ENCODE peak calls at places on chromosomes 16 and 17, in nine cellular contexts. One of them, this sample, is unnamed.
A peak's percentile ranks its signal among the peaks of the same experiment; 100 is the strongest.

GRCh38 chr17:39236981-39237441 is 11.3 kb upstream of the STAC2 start:
- DNase-seq in dorsolateral prefrontal cortex: no peak
- DNase-seq in ascending aorta: peak; percentile 56
- DNase-seq in fibroblast of lung: no peak
- DNase-seq in H1: no peak
- DNase-seq in gastrocnemius medialis: no peak
- DNase-seq in DND-41: no peak
- DNase-seq in HL-60: no peak
- DNase-seq in CD4-positive, alpha-beta T cell: no peak
- DNase-seq in this sample: no peak

GRCh38 chr16:30585022-30585399 is 486 bp downstream of the ZNF785 start:
- DNase-seq in gastrocnemius medialis: no peak
- DNase-seq in CD4-positive, alpha-beta T cell: no peak
- DNase-seq in dorsolateral prefrontal cortex: no peak
- DNase-seq in HL-60: no peak
- DNase-seq in H1: no peak
- DNase-seq in DND-41: peak; percentile 65
- DNase-seq in ascending aorta: no peak
- DNase-seq in fibroblast of lung: peak; percentile 14
- DNase-seq in this sample: no peak

GRCh38 chr16:67263201-67263600 is 14.4 kb downstream of the SLC9A5 start:
- DNase-seq in gastrocnemius medialis: no peak
- DNase-seq in DND-41: no peak
- DNase-seq in dorsolateral prefrontal cortex: no peak
- DNase-seq in H1: no peak
- DNase-seq in fibroblast of lung: no peak
- DNase-seq in HL-60: no peak
- DNase-seq in ascending aorta: no peak
- DNase-seq in CD4-positive, alpha-beta T cell: no peak
- DNase-seq in this sample: no peak

GRCh38 chr17:77959926-77960521 is 1.5 kb downstream of the TNRC6C start:
- DNase-seq in CD4-positive, alpha-beta T cell: peak; percentile 39
- DNase-seq in DND-41: peak; percentile 44
- DNase-seq in ascending aorta: no peak
- DNase-seq in gastrocnemius medialis: no peak
- DNase-seq in H1: no peak
- DNase-seq in HL-60: no peak
- DNase-seq in fibroblast of lung: peak; percentile 47
- DNase-seq in dorsolateral prefrontal cortex: no peak
- DNase-seq in this sample: no peak

GRCh38 chr16:17691621-17692231 is 221.0 kb upstream of the XYLT1 start:
- DNase-seq in dorsolateral prefrontal cortex: no peak
- DNase-seq in fibroblast of lung: no peak
- DNase-seq in HL-60: no peak
- DNase-seq in DND-41: no peak
- DNase-seq in H1: no peak
- DNase-seq in CD4-positive, alpha-beta T cell: no peak
- DNase-seq in gastrocnemius medialis: no peak
- DNase-seq in ascending aorta: no peak
- DNase-seq in this sample: no peak

GRCh38 chr17:40903129-40903847 is 18.2 kb upstream of the KRT20 start:
- DNase-seq in dorsolateral prefrontal cortex: no peak
- DNase-seq in fibroblast of lung: peak; percentile 10
- DNase-seq in DND-41: no peak
- DNase-seq in CD4-positive, alpha-beta T cell: no peak
- DNase-seq in H1: no peak
- DNase-seq in ascending aorta: no peak
- DNase-seq in gastrocnemius medialis: no peak
- DNase-seq in HL-60: peak; percentile 18
- DNase-seq in this sample: no peak

GRCh38 chr16:71969353-71969752 is 30.8 kb downstream of the PKD1L3 start:
- DNase-seq in DND-41: no peak
- DNase-seq in HL-60: no peak
- DNase-seq in CD4-positive, alpha-beta T cell: no peak
- DNase-seq in ascending aorta: no peak
- DNase-seq in fibroblast of lung: no peak
- DNase-seq in dorsolateral prefrontal cortex: no peak
- DNase-seq in gastrocnemius medialis: no peak
- DNase-seq in H1: no peak
- DNase-seq in this sample: no peak

GRCh38 chr16:3282103-3282746 is 1.1 kb upstream of the ZNF263 start:
- DNase-seq in gastrocnemius medialis: no peak
- DNase-seq in HL-60: no peak
- DNase-seq in H1: no peak
- DNase-seq in fibroblast of lung: no peak
- DNase-seq in dorsolateral prefrontal cortex: no peak
- DNase-seq in CD4-positive, alpha-beta T cell: no peak
- DNase-seq in DND-41: no peak
- DNase-seq in ascending aorta: no peak
- DNase-seq in this sample: no peak

GRCh38 chr17:40520991-40521453 is 19.6 kb upstream of the TNS4 start:
- DNase-seq in H1: no peak
- DNase-seq in CD4-positive, alpha-beta T cell: no peak
- DNase-seq in DND-41: no peak
- DNase-seq in HL-60: no peak
- DNase-seq in gastrocnemius medialis: peak; percentile 7
- DNase-seq in fibroblast of lung: no peak
- DNase-seq in ascending aorta: no peak
- DNase-seq in dorsolateral prefrontal cortex: no peak
- DNase-seq in this sample: no peak

GRCh38 chr17:77974396-77974795 is 15.9 kb downstream of the TNRC6C start:
- DNase-seq in H1: no peak
- DNase-seq in CD4-positive, alpha-beta T cell: no peak
- DNase-seq in DND-41: no peak
- DNase-seq in HL-60: no peak
- DNase-seq in gastrocnemius medialis: no peak
- DNase-seq in dorsolateral prefrontal cortex: no peak
- DNase-seq in fibroblast of lung: no peak
- DNase-seq in ascending aorta: no peak
- DNase-seq in this sample: no peak

GRCh38 chr16:2226918-2227317 is 3.5 kb downstream of the E4F1 start:
- DNase-seq in HL-60: no peak
- DNase-seq in gastrocnemius medialis: no peak
- DNase-seq in DND-41: no peak
- DNase-seq in fibroblast of lung: no peak
- DNase-seq in dorsolateral prefrontal cortex: no peak
- DNase-seq in H1: no peak
- DNase-seq in ascending aorta: no peak
- DNase-seq in CD4-positive, alpha-beta T cell: no peak
- DNase-seq in this sample: no peak

GRCh38 chr17:65072577-65073178 is 16.1 kb upstream of the GNA13 start:
- DNase-seq in gastrocnemius medialis: no peak
- DNase-seq in HL-60: no peak
- DNase-seq in ascending aorta: no peak
- DNase-seq in fibroblast of lung: no peak
- DNase-seq in DND-41: no peak
- DNase-seq in H1: no peak
- DNase-seq in dorsolateral prefrontal cortex: no peak
- DNase-seq in CD4-positive, alpha-beta T cell: no peak
- DNase-seq in this sample: no peak

GRCh38 chr16:58422809-58423208 is 30.5 kb downstream of the GINS3 start:
- DNase-seq in HL-60: no peak
- DNase-seq in H1: no peak
- DNase-seq in CD4-positive, alpha-beta T cell: no peak
- DNase-seq in DND-41: no peak
- DNase-seq in dorsolateral prefrontal cortex: no peak
- DNase-seq in fibroblast of lung: no peak
- DNase-seq in ascending aorta: no peak
- DNase-seq in gastrocnemius medialis: no peak
- DNase-seq in this sample: no peak
- H3K27ac ChIP-seq in HL-60: no peak overlapping the region
- H3K27ac ChIP-seq in H1: no peak overlapping the region
- H3K27ac ChIP-seq in CD4-positive, alpha-beta T cell: no peak overlapping the region
- H3K27ac ChIP-seq in DND-41: no peak overlapping the region
- H3K27ac ChIP-seq in dorsolateral prefrontal cortex: no peak overlapping the region
- H3K27ac ChIP-seq in fibroblast of lung: no peak overlapping the region
- H3K27ac ChIP-seq in ascending aorta: no peak overlapping the region
- H3K27ac ChIP-seq in gastrocnemius medialis: no peak overlapping the region
- H3K27ac ChIP-seq in this sample: no peak overlapping the region

DNA sequence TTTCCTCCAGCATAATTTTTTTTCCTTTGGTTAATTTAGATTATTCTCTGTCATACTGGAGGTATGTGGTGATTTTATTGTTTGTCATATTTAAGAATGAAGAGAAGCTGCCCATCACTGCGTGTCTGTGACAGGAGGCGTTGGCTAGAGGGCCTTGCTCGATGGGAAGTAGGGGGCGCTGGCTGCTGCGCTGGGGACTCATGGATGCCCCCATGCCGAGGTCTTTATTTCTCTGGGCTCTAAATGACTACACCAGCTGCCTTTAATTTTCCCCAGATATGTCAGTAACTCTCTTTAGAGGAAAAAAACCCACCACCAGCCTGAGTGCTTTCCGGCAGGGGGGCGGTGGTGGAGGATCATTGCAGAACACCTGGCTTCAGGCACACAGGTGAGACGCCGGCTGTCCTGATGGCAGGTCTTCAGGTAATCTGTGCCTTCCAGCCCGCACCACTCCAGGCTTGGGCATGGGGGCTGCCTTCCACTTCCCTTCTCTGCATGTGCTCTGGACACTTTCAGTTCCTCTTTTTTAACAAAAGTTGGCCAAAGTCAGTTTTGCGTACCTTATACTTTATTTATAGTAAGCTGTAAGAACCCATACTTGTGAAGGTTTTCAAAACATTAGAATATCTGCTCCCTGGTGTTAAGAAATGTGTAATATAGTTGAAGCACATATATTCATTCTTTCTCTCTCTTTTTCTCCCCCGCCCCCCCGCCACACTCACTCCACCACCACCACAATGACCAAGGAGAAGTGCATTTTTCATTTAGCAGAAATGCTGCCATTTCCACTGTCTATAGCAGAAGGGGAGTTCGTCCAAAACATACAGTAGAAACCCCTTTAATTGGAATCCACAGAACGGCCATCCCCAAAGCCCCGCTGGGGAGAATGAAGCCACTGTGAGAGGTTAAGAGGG is 192.7 kb downstream of the RPTOR start:
- DNase-seq in fibroblast of lung: no peak
- DNase-seq in ascending aorta: no peak
- DNase-seq in dorsolateral prefrontal cortex: no peak
- DNase-seq in H1: no peak
- DNase-seq in CD4-positive, alpha-beta T cell: no peak
- DNase-seq in gastrocnemius medialis: no peak
- DNase-seq in HL-60: peak; percentile 53
- DNase-seq in DND-41: no peak
- DNase-seq in this sample: no peak
- TF ChIP-seq CTCF in fibroblast of lung: no peak
- TF ChIP-seq CTCF in ascending aorta: no peak
- TF ChIP-seq CTCF in dorsolateral prefrontal cortex: no peak
- TF ChIP-seq CTCF in H1: peak; percentile 57
- TF ChIP-seq CTCF in CD4-positive, alpha-beta T cell: no peak
- TF ChIP-seq CTCF in gastrocnemius medialis: no peak
- TF ChIP-seq CTCF in HL-60: no peak
- TF ChIP-seq CTCF in DND-41: no peak
- TF ChIP-seq CTCF in this sample: no peak

DNA sequence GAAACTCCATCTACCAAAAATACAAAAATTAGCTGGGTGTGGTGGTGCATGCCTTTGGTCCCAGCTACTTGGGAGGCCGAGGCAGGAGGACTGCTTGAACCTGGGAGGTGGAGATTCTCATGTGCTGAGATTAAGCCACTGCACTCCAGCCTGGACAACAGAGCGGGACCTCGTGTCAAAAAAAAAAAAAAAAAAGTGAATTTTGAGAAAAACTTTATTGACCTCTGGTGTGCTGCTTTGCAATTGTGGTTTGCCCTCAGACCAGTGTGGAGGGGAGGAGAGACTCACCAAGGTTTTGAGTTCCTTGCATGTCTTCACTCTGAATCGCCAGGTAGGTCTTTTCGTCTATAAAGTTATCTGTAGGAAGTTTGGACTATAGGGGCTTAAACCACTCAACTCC is 145.2 kb downstream of the CPPED1 start:
- DNase-seq in CD4-positive, alpha-beta T cell: no peak
- DNase-seq in H1: no peak
- DNase-seq in ascending aorta: no peak
- DNase-seq in gastrocnemius medialis: no peak
- DNase-seq in fibroblast of lung: no peak
- DNase-seq in dorsolateral prefrontal cortex: no peak
- DNase-seq in DND-41: no peak
- DNase-seq in HL-60: no peak
- DNase-seq in this sample: no peak
- H3K27ac ChIP-seq in CD4-positive, alpha-beta T cell: no peak overlapping the region
- H3K27ac ChIP-seq in H1: no peak overlapping the region
- H3K27ac ChIP-seq in ascending aorta: no peak overlapping the region
- H3K27ac ChIP-seq in gastrocnemius medialis: no peak overlapping the region
- H3K27ac ChIP-seq in fibroblast of lung: no peak overlapping the region
- H3K27ac ChIP-seq in dorsolateral prefrontal cortex: no peak overlapping the region
- H3K27ac ChIP-seq in DND-41: no peak overlapping the region
- H3K27ac ChIP-seq in HL-60: no peak overlapping the region
- H3K27ac ChIP-seq in this sample: no peak overlapping the region

GRCh38 chr16:50275428-50276127 is 9.2 kb downstream of the ADCY7 start:
- DNase-seq in CD4-positive, alpha-beta T cell: no peak
- DNase-seq in HL-60: no peak
- DNase-seq in fibroblast of lung: no peak
- DNase-seq in ascending aorta: no peak
- DNase-seq in DND-41: no peak
- DNase-seq in dorsolateral prefrontal cortex: no peak
- DNase-seq in gastrocnemius medialis: no peak
- DNase-seq in H1: no peak
- DNase-seq in this sample: no peak

GRCh38 chr16:50273382-50273690 is 7.0 kb downstream of the ADCY7 start:
- DNase-seq in DND-41: no peak
- DNase-seq in H1: no peak
- DNase-seq in fibroblast of lung: no peak
- DNase-seq in CD4-positive, alpha-beta T cell: no peak
- DNase-seq in HL-60: no peak
- DNase-seq in ascending aorta: no peak
- DNase-seq in dorsolateral prefrontal cortex: peak; percentile 7
- DNase-seq in gastrocnemius medialis: peak; percentile 5
- DNase-seq in this sample: no peak

GRCh38 chr16:50273888-50274770 is 7.8 kb downstream of the ADCY7 start:
- DNase-seq in CD4-positive, alpha-beta T cell: peak; percentile 62
- DNase-seq in DND-41: peak; percentile 39
- DNase-seq in dorsolateral prefrontal cortex: peak; percentile 41
- DNase-seq in HL-60: peak; percentile 80
- DNase-seq in gastrocnemius medialis: peak; percentile 14
- DNase-seq in fibroblast of lung: no peak
- DNase-seq in ascending aorta: no peak
- DNase-seq in H1: no peak
- DNase-seq in this sample: no peak

GRCh38 chr16:50276128-50276444 is 9.7 kb downstream of the ADCY7 start:
- DNase-seq in DND-41: no peak
- DNase-seq in fibroblast of lung: no peak
- DNase-seq in dorsolateral prefrontal cortex: peak; percentile 38
- DNase-seq in CD4-positive, alpha-beta T cell: no peak
- DNase-seq in ascending aorta: no peak
- DNase-seq in HL-60: no peak
- DNase-seq in H1: no peak
- DNase-seq in gastrocnemius medialis: no peak
- DNase-seq in this sample: no peak

GRCh38 chr16:50274771-50275415 is 8.5 kb downstream of the ADCY7 start:
- DNase-seq in CD4-positive, alpha-beta T cell: no peak
- DNase-seq in fibroblast of lung: no peak
- DNase-seq in ascending aorta: no peak
- DNase-seq in HL-60: no peak
- DNase-seq in H1: no peak
- DNase-seq in dorsolateral prefrontal cortex: peak; percentile 13
- DNase-seq in gastrocnemius medialis: peak; percentile 9
- DNase-seq in DND-41: no peak
- DNase-seq in this sample: no peak
- TF ChIP-seq CTCF in CD4-positive, alpha-beta T cell: no peak
- TF ChIP-seq CTCF in fibroblast of lung: no peak
- TF ChIP-seq CTCF in ascending aorta: no peak
- TF ChIP-seq CTCF in HL-60: no peak
- TF ChIP-seq CTCF in H1: no peak
- TF ChIP-seq CTCF in dorsolateral prefrontal cortex: no peak
- TF ChIP-seq CTCF in gastrocnemius medialis: no peak
- TF ChIP-seq CTCF in DND-41: no peak
- TF ChIP-seq CTCF in this sample: no peak

GRCh38 chr17:4186244-4186920 is 43.4 kb downstream of the CYB5D2 start:
- DNase-seq in gastrocnemius medialis: no peak
- DNase-seq in dorsolateral prefrontal cortex: no peak
- DNase-seq in ascending aorta: no peak
- DNase-seq in H1: no peak
- DNase-seq in HL-60: no peak
- DNase-seq in CD4-positive, alpha-beta T cell: no peak
- DNase-seq in DND-41: no peak
- DNase-seq in fibroblast of lung: no peak
- DNase-seq in this sample: no peak
- H3K27ac ChIP-seq in gastrocnemius medialis: no peak overlapping the region
- H3K27ac ChIP-seq in dorsolateral prefrontal cortex: peak overlapping the region; percentile 41
- H3K27ac ChIP-seq in ascending aorta: no peak overlapping the region
- H3K27ac ChIP-seq in H1: peak overlapping the region; percentile 35
- H3K27ac ChIP-seq in HL-60: no peak overlapping the region
- H3K27ac ChIP-seq in CD4-positive, alpha-beta T cell: no peak overlapping the region
- H3K27ac ChIP-seq in DND-41: no peak overlapping the region
- H3K27ac ChIP-seq in fibroblast of lung: no peak overlapping the region
- H3K27ac ChIP-seq in this sample: no peak overlapping the region

This sample was measured in thoracic aorta.